ENCODE peak calls at places on chromosomes 6 and 20, in seven cellular contexts. L is uterus, I is GM12878, F is A549, C is ovary, A is prostate gland, D is Peyer's patch. O is an unnamed sample.

GRCh38 chr6:144219056-144219685 is 66.0 kb upstream of the UTRN start:
- DNase-seq in D (no peak), I (peak; percentile 8), L (no peak), C (no peak), F (peak; percentile 18), A (no peak), O (no peak)

GRCh38 chr6:147285087-147285855 is 81.1 kb downstream of the STXBP5 start:
- DNase-seq in D (no peak), C (no peak), A (no peak), F (peak; percentile 5), I (no peak), L (no peak), O (no peak)

GRCh38 chr6:31821301-31822037 is 6.1 kb upstream of the HSPA1B start:
- DNase-seq in I (no peak), D (peak; percentile 60), A (peak; percentile 59), C (peak; percentile 73), F (peak; percentile 30), L (peak; percentile 71), O (no peak)

GRCh38 chr6:118963003-118963402 is 28.0 kb upstream of the MCM9 start:
- DNase-seq in D (no peak), F (no peak), C (no peak), I (no peak), L (no peak), A (no peak), O (no peak)

GRCh38 chr6:129638055-129639019 is 71.6 kb downstream of the ARHGAP18 start:
- DNase-seq in L (no peak), C (peak; percentile 61), I (no peak), D (no peak), F (peak; percentile 25), A (no peak), O (no peak)

GRCh38 chr20:53944796-53945195 is 125.6 kb downstream of the BCAS1 start:
- DNase-seq in I (no peak), C (no peak), L (no peak), F (no peak), A (no peak), D (no peak), O (no peak)

GRCh38 chr20:16939051-16939450 is 190.9 kb downstream of the OTOR start:
- DNase-seq in A (no peak), C (no peak), F (no peak), I (no peak), L (no peak), D (no peak), O (no peak)

GRCh38 chr20:46681032-46681854 is 8.0 kb downstream of the TP53RK start:
- DNase-seq in C (peak; percentile 30), A (peak; percentile 75), F (peak; percentile 58), D (peak; percentile 61), I (peak; percentile 27), L (peak; percentile 44), O (no peak)

GRCh38 chr6:5151955-5152401 is 66.8 kb downstream of the PPP1R3G start:
- DNase-seq in L (no peak), I (no peak), F (no peak), D (no peak), A (no peak), C (no peak), O (peak; percentile 66)

GRCh38 chr6:147559016-147559415 is 50.5 kb downstream of the SAMD5 start:
- DNase-seq in D (no peak), I (no peak), C (no peak), L (no peak), A (no peak), F (no peak), O (no peak)

GRCh38 chr20:50588034-50588736 is 78.0 kb downstream of the PTPN1 start:
- DNase-seq in L (peak; percentile 67), I (no peak), C (peak; percentile 67), D (peak; percentile 60), F (peak; percentile 90), A (peak; percentile 61), O (peak; percentile 81)

GRCh38 chr20:36859282-36859555 is 16.7 kb upstream of the TLDC2 start:
- DNase-seq in I (no peak), A (no peak), D (no peak), F (no peak), L (no peak), C (no peak), O (no peak)

GRCh38 chr6:73798592-73798991 is 102.6 kb downstream of the CD109 start:
- DNase-seq in I (no peak), A (no peak), C (no peak), F (peak; percentile 31), D (no peak), L (peak; percentile 83), O (peak; percentile 11)

GRCh38 chr6:47908271-47908670 is 126.4 kb downstream of the OPN5 start:
- DNase-seq in A (no peak), D (no peak), F (no peak), C (no peak), L (no peak), I (no peak), O (no peak)

GRCh38 chr20:45959956-45960630 is 11.9 kb downstream of the ZNF335 start:
- DNase-seq in C (no peak), D (no peak), F (no peak), I (peak; percentile 19), L (no peak), A (no peak), O (no peak)

GRCh38 chr6:165746331-165746730 is 83.3 kb upstream of the PDE10A start:
- DNase-seq in F (no peak), L (no peak), C (no peak), I (no peak), D (no peak), A (no peak), O (no peak)

GRCh38 chr6:166989427-166990034 is 9.7 kb upstream of the CEP43 start:
- DNase-seq in I (no peak), L (no peak), F (no peak), C (no peak), A (no peak), D (no peak), O (no peak)

GRCh38 chr6:26216886-26217713 is 129.9 kb downstream of the HFE start:
- DNase-seq in A (peak; percentile 82), C (peak; percentile 82), L (peak; percentile 90), F (no peak), I (no peak), D (peak; percentile 82), O (no peak)

GRCh38 chr6:31358302-31358701 is 1.3 kb upstream of the HLA-B start:
- DNase-seq in I (no peak), A (no peak), D (no peak), L (no peak), C (no peak), F (no peak), O (no peak)

GRCh38 chr6:52503344-52503747 is 73.5 kb downstream of the TRAM2 start:
- DNase-seq in C (no peak), A (no peak), L (no peak), I (no peak), D (no peak), F (no peak), O (no peak)

GRCh38 chr20:38434310-38434741 is 802 bp downstream of the SNHG17 start:
- DNase-seq in D (peak; percentile 33), I (no peak), A (no peak), L (no peak), F (no peak), C (no peak), O (no peak)

GRCh38 chr20:38433304-38433972 is 1.7 kb downstream of the SNHG17 start:
- DNase-seq in C (no peak), I (no peak), D (no peak), F (no peak), A (no peak), L (no peak), O (no peak)

GRCh38 chr20:38430679-38431325 is 4.3 kb downstream of the SNHG17 start:
- DNase-seq in L (no peak), D (no peak), A (no peak), C (no peak), F (no peak), I (no peak), O (no peak)

GRCh38 chr20:38434770-38435554 is at the start of gene SNHG17:
- DNase-seq in I (peak; percentile 60), D (peak; percentile 85), C (peak; percentile 83), A (peak; percentile 84), F (peak; percentile 35), L (peak; percentile 88), O (no peak)

GRCh38 chr20:38432292-38432691 is 2.8 kb downstream of the SNHG17 start:
- DNase-seq in I (no peak), L (no peak), F (no peak), C (no peak), A (no peak), D (no peak), O (no peak)
- TF ChIP-seq POLR2A in I (peak; percentile 47), L (no peak), F (no peak), C (no peak), A (no peak), D (no peak), O (no peak)

GRCh38 chr6:158764941-158765340 is 54.2 kb downstream of the EZR start:
- DNase-seq in L (no peak), F (no peak), D (no peak), I (no peak), A (no peak), C (no peak), O (no peak)
- TF ChIP-seq POLR2A in L (no peak), F (no peak), D (no peak), I (no peak), A (no peak), C (no peak), O (no peak)

GRCh38 chr20:62524486-62524885 is 48.7 kb upstream of the GATA5 start:
- DNase-seq in A (no peak), C (no peak), I (no peak), L (no peak), F (no peak), D (no peak), O (no peak)

GRCh38 chr20:62522748-62523396 is 47.1 kb upstream of the GATA5 start:
- DNase-seq in F (no peak), C (no peak), A (no peak), I (no peak), L (no peak), D (no peak), O (no peak)

GRCh38 chr20:62525014-62525413 is 49.2 kb upstream of the GATA5 start:
- DNase-seq in I (no peak), C (no peak), D (no peak), F (no peak), A (no peak), L (no peak), O (no peak)

GRCh38 chr20:62519826-62520225 is 44.0 kb upstream of the GATA5 start:
- DNase-seq in I (no peak), D (no peak), F (no peak), C (no peak), A (no peak), L (no peak), O (no peak)

GRCh38 chr20:62523473-62524203 is 47.8 kb upstream of the GATA5 start:
- DNase-seq in C (no peak), L (no peak), I (no peak), D (no peak), A (no peak), F (no peak), O (no peak)
- TF ChIP-seq POLR2A in C (no peak), L (no peak), I (no peak), D (no peak), A (no peak), F (no peak), O (no peak)

DNA sequence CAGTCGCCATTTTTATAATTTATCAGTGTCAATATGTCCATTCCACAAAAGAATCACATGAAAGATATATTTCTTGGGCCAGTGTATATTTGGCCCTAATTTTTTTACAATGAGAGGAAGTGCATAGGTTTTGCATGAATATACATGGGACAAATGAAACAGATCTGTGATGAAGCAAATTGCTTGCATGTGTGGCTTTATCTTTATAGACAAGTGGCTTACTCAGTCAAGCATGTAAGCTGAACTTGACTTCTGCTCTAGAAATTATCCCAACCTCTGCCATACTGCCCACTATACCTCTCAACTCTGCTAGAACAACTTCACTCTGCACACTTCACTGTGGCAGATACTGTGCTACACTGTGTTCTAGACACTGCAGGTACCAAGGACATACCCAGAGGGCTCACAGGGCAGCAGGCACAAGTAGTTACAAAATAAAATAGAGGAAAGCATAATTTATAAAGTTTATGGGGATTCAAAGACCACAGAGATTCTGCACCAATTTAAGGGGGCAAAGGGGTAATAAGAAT is 349.2 kb upstream of the HSF2 start:
- DNase-seq in C (no peak), D (no peak), L (no peak), A (no peak), I (no peak), F (no peak), O (no peak)
- TF ChIP-seq POLR2A in C (no peak), D (no peak), L (no peak), A (no peak), I (no peak), F (no peak), O (no peak)